ENCODE peak calls at places on chromosomes 1 and 21, in nine cellular contexts. W is upper lobe of right lung; S is transverse colon; H is body of pancreas; C is kidney; R is caudate nucleus; A is CD8-positive, alpha-beta T cell; M is substantia nigra; V is CD4-positive, alpha-beta memory T cell. T is an unnamed sample.

GRCh38 chr1:153520818-153521476 is 14.8 kb downstream of the S100A6 start:
- DNase-seq in C (no peak), S (no peak), M (no peak), A (no peak), R (no peak), H (no peak), V (no peak), W (no peak), T (no peak)

GRCh38 chr1:194297999-194298598 is 1111.7 kb upstream of the B3GALT2 start:
- DNase-seq in C (no peak), A (no peak), S (no peak), M (no peak), W (no peak), H (no peak), R (no peak), V (no peak), T (no peak)

GRCh38 chr1:9589719-9590157 is 1.0 kb downstream of the TMEM201 start:
- DNase-seq in H (no peak), W (no peak), M (no peak), C (no peak), V (no peak), R (no peak), A (no peak), S (no peak), T (no peak)

GRCh38 chr1:12107718-12108117 is 44.6 kb downstream of the TNFRSF8 start:
- DNase-seq in R (no peak), H (no peak), C (no peak), S (no peak), W (no peak), V (no peak), A (no peak), M (no peak), T (no peak)

GRCh38 chr1:46477153-46477929 is 12.3 kb upstream of the DMBX1 start:
- DNase-seq in H (peak; percentile 79), V (peak; percentile 69), R (peak; percentile 32), S (peak; percentile 78), W (peak; percentile 87), A (peak; percentile 73), M (peak; percentile 10), C (peak; percentile 83), T (peak; percentile 78)

GRCh38 chr1:66283583-66284041 is 250.3 kb upstream of the SGIP1 start:
- DNase-seq in H (no peak), V (no peak), S (no peak), W (no peak), A (no peak), R (no peak), M (no peak), C (no peak), T (no peak)

GRCh38 chr1:212782422-212783154 is 9.0 kb downstream of the NSL1 start:
- DNase-seq in C (no peak), S (no peak), A (no peak), R (no peak), V (peak; percentile 29), M (no peak), H (no peak), W (no peak), T (no peak)

GRCh38 chr1:39842726-39843305 is 40.5 kb downstream of the TRIT1 start:
- DNase-seq in A (no peak), H (no peak), C (no peak), S (no peak), V (no peak), R (no peak), W (no peak), M (no peak), T (no peak)

GRCh38 chr1:174911626-174912025 is 88.1 kb upstream of the CACYBP start:
- DNase-seq in S (no peak), R (no peak), M (no peak), C (no peak), A (no peak), W (no peak), V (no peak), H (no peak), T (no peak)

GRCh38 chr1:247833601-247834000 is 8.1 kb downstream of the OR11L1 start:
- DNase-seq in H (no peak), W (no peak), R (no peak), V (no peak), A (no peak), C (no peak), S (no peak), M (no peak), T (no peak)

GRCh38 chr1:178875936-178876335 is 5.1 kb upstream of the ANGPTL1 start:
- DNase-seq in R (no peak), M (no peak), A (no peak), V (no peak), H (no peak), C (no peak), W (no peak), S (no peak), T (no peak)

GRCh38 chr1:198605426-198605825 is 33.4 kb upstream of the PTPRC start:
- DNase-seq in S (no peak), W (no peak), A (no peak), M (no peak), R (no peak), V (no peak), C (no peak), H (no peak), T (no peak)

GRCh38 chr1:206419250-206419649 is 51.0 kb upstream of the IKBKE start:
- DNase-seq in R (no peak), V (no peak), A (no peak), H (no peak), W (no peak), S (peak; percentile 75), C (no peak), M (no peak), T (no peak)

GRCh38 chr1:167797005-167797404 is 75.2 kb downstream of the MPZL1 start:
- DNase-seq in H (no peak), A (no peak), S (peak; percentile 47), C (peak; percentile 89), M (no peak), R (no peak), W (peak; percentile 73), V (no peak), T (peak; percentile 99)

GRCh38 chr1:79599257-79599656 is 592.7 kb upstream of the ADGRL4 start:
- DNase-seq in W (no peak), M (no peak), A (no peak), S (no peak), V (no peak), C (no peak), R (no peak), H (no peak), T (peak; percentile 58)

GRCh38 chr1:92797961-92798360 is 13.1 kb upstream of the EVI5 start:
- DNase-seq in H (no peak), M (no peak), A (no peak), R (no peak), S (no peak), V (no peak), C (no peak), W (no peak), T (peak; percentile 23)
- H3K27ac ChIP-seq in H (no peak overlapping the region), M (no peak overlapping the region), A (no peak overlapping the region), R (no peak overlapping the region), S (no peak overlapping the region), V (no peak overlapping the region), C (no peak overlapping the region), W (no peak overlapping the region), T (no peak overlapping the region)

DNA sequence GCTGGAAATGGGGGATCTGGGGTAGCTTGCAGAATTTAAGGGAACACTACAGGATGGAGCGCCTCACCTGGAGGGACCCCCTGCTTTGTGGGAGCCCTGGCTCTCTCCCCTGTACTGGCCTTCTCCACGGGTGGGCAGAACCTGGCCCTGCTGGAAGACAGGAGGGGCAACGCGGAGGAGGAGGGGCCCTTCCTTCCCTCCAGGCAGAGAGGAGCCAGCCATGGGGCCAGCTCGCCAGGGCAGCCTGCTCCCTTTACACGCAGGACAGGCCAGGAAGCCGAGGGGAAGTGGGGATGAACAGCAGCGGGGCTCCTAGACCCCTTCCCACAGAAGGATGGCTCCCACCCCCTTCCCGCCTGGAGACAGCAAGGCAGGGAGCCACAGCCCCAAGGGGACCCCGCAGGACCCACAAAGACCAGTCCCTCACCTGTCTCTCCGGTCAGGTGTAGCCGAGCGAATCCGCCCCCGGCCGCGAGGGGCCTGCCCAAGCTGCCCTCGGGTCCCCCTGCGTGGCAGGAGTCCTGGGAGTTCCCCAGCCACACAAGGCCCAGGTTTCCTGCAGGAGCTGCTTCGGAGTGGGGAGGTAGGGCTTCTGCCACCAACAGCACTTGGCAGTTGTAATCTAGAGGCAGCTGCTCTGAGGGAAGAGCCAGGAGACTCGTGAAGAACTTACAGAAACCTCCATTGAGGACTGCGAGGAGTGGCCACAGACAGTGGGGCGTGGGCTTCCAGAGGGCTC is 1.6 kb upstream of the SLC19A1 start:
- DNase-seq in V (no peak), R (no peak), A (peak; percentile 9), C (peak; percentile 81), H (no peak), M (no peak), W (peak; percentile 63), S (no peak), T (no peak)
- H3K27ac ChIP-seq in V (no peak overlapping the region), R (peak overlapping the region; percentile 62), A (no peak overlapping the region), C (no peak overlapping the region), H (no peak overlapping the region), M (peak overlapping the region; percentile 31), W (no peak overlapping the region), S (no peak overlapping the region), T (peak overlapping the region; percentile 58)

GRCh38 chr1:47986741-47987140 is 10.4 kb downstream of the TRABD2B start:
- DNase-seq in C (peak; percentile 66), V (no peak), M (no peak), S (no peak), A (no peak), R (no peak), H (no peak), W (no peak), T (peak; percentile 68)

GRCh38 chr1:47985001-47985400 is 12.2 kb downstream of the TRABD2B start:
- DNase-seq in R (no peak), V (no peak), W (no peak), C (no peak), H (no peak), A (no peak), S (no peak), M (no peak), T (no peak)

GRCh38 chr1:47990286-47990685 is 6.9 kb downstream of the TRABD2B start:
- DNase-seq in S (no peak), H (no peak), R (no peak), C (no peak), A (no peak), W (no peak), M (no peak), V (no peak), T (no peak)

GRCh38 chr1:47984175-47984789 is 12.9 kb downstream of the TRABD2B start:
- DNase-seq in W (no peak), R (no peak), S (no peak), C (no peak), H (no peak), V (no peak), M (no peak), A (no peak), T (peak; percentile 51)

DNA sequence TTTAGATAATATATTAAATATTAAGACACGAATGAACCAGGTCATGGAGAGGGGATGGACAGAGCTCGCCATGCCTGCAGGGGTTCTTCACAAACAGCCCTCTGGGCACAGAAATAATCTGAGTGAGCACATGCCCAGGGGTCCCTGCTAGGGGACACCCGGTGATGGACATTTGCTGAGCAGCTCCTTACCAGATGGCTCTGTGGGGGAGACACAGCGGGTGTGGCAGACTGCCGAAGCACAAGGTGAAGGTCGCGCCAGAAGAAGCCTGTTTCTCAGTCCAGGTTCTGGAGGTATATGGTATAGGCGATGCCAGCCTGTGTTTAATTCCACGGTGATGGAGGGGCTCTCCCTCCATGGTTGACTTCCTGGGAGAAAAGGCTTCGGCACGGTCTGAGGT is 9.6 kb downstream of the TRABD2B start:
- DNase-seq in R (no peak), M (no peak), A (no peak), H (no peak), C (no peak), W (no peak), S (no peak), V (no peak), T (no peak)
- H3K27ac ChIP-seq in R (no peak overlapping the region), M (no peak overlapping the region), A (no peak overlapping the region), H (no peak overlapping the region), C (no peak overlapping the region), W (peak overlapping the region; percentile 14), S (peak overlapping the region; percentile 47), V (no peak overlapping the region), T (no peak overlapping the region)

GRCh38 chr1:200411406-200412257 is 1.8 kb upstream of the ZNF281 start:
- DNase-seq in W (no peak), C (no peak), R (no peak), S (no peak), H (no peak), M (no peak), A (no peak), V (no peak), T (no peak)
- H3K27ac ChIP-seq in W (no peak overlapping the region), C (no peak overlapping the region), R (no peak overlapping the region), S (no peak overlapping the region), H (peak overlapping the region; percentile 50), M (no peak overlapping the region), A (no peak overlapping the region), V (no peak overlapping the region), T (no peak overlapping the region)